ENCODE peak calls at places on chromosomes 11 and 22, in eight cellular contexts. One of them, this sample, is unnamed. For H3K4me1, the result is how much of the 10 kb centered on the place peaks cover.

GRCh38 chr11:119891392-119891791 is 162.4 kb upstream of the NECTIN1 start:
- DNase-seq in HCT116: no peak
- DNase-seq in neuronal stem cell: no peak
- DNase-seq in CD4-positive, CD25-positive, alpha-beta regulatory T cell: no peak
- DNase-seq in kidney: no peak
- DNase-seq in lower lobe of right lung: no peak
- DNase-seq in IMR-90: no peak
- DNase-seq in K562: no peak
- DNase-seq in this sample: no peak

GRCh38 chr22:22085702-22086500 is 103.3 kb upstream of the TOP3B start:
- DNase-seq in neuronal stem cell: no peak
- DNase-seq in CD4-positive, CD25-positive, alpha-beta regulatory T cell: no peak
- DNase-seq in lower lobe of right lung: no peak
- DNase-seq in IMR-90: peak
- DNase-seq in kidney: no peak
- DNase-seq in K562: peak
- DNase-seq in HCT116: peak
- DNase-seq in this sample: no peak

GRCh38 chr11:125257185-125257584 is 92.6 kb downstream of the PKNOX2 start:
- DNase-seq in CD4-positive, CD25-positive, alpha-beta regulatory T cell: no peak
- DNase-seq in neuronal stem cell: no peak
- DNase-seq in IMR-90: no peak
- DNase-seq in HCT116: no peak
- DNase-seq in lower lobe of right lung: no peak
- DNase-seq in K562: peak
- DNase-seq in kidney: no peak
- DNase-seq in this sample: no peak

GRCh38 chr11:45817191-45817590 is 12.2 kb downstream of the SLC35C1 start:
- DNase-seq in CD4-positive, CD25-positive, alpha-beta regulatory T cell: no peak
- DNase-seq in HCT116: no peak
- DNase-seq in kidney: no peak
- DNase-seq in lower lobe of right lung: no peak
- DNase-seq in K562: no peak
- DNase-seq in IMR-90: no peak
- DNase-seq in neuronal stem cell: no peak
- DNase-seq in this sample: no peak

GRCh38 chr11:134544095-134544815 is 132.2 kb upstream of the B3GAT1 start:
- DNase-seq in IMR-90: no peak
- DNase-seq in lower lobe of right lung: no peak
- DNase-seq in kidney: no peak
- DNase-seq in K562: no peak
- DNase-seq in CD4-positive, CD25-positive, alpha-beta regulatory T cell: no peak
- DNase-seq in HCT116: no peak
- DNase-seq in neuronal stem cell: no peak
- DNase-seq in this sample: no peak

GRCh38 chr11:116400081-116400480 is 372.7 kb downstream of the BUD13 start:
- DNase-seq in IMR-90: no peak
- DNase-seq in K562: no peak
- DNase-seq in lower lobe of right lung: no peak
- DNase-seq in HCT116: no peak
- DNase-seq in kidney: no peak
- DNase-seq in neuronal stem cell: no peak
- DNase-seq in CD4-positive, CD25-positive, alpha-beta regulatory T cell: no peak
- DNase-seq in this sample: no peak

GRCh38 chr11:58770627-58771457 is 39.1 kb upstream of the GLYAT start:
- DNase-seq in neuronal stem cell: no peak
- DNase-seq in kidney: no peak
- DNase-seq in HCT116: peak
- DNase-seq in lower lobe of right lung: no peak
- DNase-seq in CD4-positive, CD25-positive, alpha-beta regulatory T cell: no peak
- DNase-seq in IMR-90: peak
- DNase-seq in K562: peak
- DNase-seq in this sample: no peak

GRCh38 chr11:44304091-44305084 is 5.6 kb downstream of the ALX4 start:
- DNase-seq in CD4-positive, CD25-positive, alpha-beta regulatory T cell: no peak
- DNase-seq in lower lobe of right lung: no peak
- DNase-seq in IMR-90: no peak
- DNase-seq in K562: no peak
- DNase-seq in HCT116: no peak
- DNase-seq in neuronal stem cell: no peak
- DNase-seq in kidney: no peak
- DNase-seq in this sample: no peak

GRCh38 chr11:1197431-1197885 is 25.4 kb upstream of the MUC5B start:
- DNase-seq in lower lobe of right lung: peak
- DNase-seq in CD4-positive, CD25-positive, alpha-beta regulatory T cell: no peak
- DNase-seq in HCT116: no peak
- DNase-seq in kidney: peak
- DNase-seq in IMR-90: no peak
- DNase-seq in K562: peak
- DNase-seq in neuronal stem cell: no peak
- DNase-seq in this sample: no peak

GRCh38 chr11:11505701-11506100 is 116.1 kb downstream of the GALNT18 start:
- DNase-seq in CD4-positive, CD25-positive, alpha-beta regulatory T cell: no peak
- DNase-seq in HCT116: no peak
- DNase-seq in neuronal stem cell: no peak
- DNase-seq in K562: no peak
- DNase-seq in kidney: no peak
- DNase-seq in IMR-90: no peak
- DNase-seq in lower lobe of right lung: no peak
- DNase-seq in this sample: no peak

GRCh38 chr11:24064309-24064903 is 432.4 kb upstream of the LUZP2 start:
- DNase-seq in lower lobe of right lung: no peak
- DNase-seq in neuronal stem cell: peak
- DNase-seq in kidney: no peak
- DNase-seq in K562: no peak
- DNase-seq in IMR-90: no peak
- DNase-seq in HCT116: no peak
- DNase-seq in CD4-positive, CD25-positive, alpha-beta regulatory T cell: no peak
- DNase-seq in this sample: no peak

GRCh38 chr11:57205046-57205671 is 23.4 kb downstream of the LRRC55 start:
- DNase-seq in K562: no peak
- DNase-seq in kidney: no peak
- DNase-seq in CD4-positive, CD25-positive, alpha-beta regulatory T cell: no peak
- DNase-seq in lower lobe of right lung: no peak
- DNase-seq in HCT116: no peak
- DNase-seq in IMR-90: peak
- DNase-seq in neuronal stem cell: no peak
- DNase-seq in this sample: no peak

GRCh38 chr11:8683115-8683807 is 669 bp downstream of the RPL27A start:
- DNase-seq in CD4-positive, CD25-positive, alpha-beta regulatory T cell: peak
- DNase-seq in HCT116: no peak
- DNase-seq in lower lobe of right lung: peak
- DNase-seq in neuronal stem cell: no peak
- DNase-seq in K562: no peak
- DNase-seq in IMR-90: no peak
- DNase-seq in kidney: no peak
- DNase-seq in this sample: no peak

GRCh38 chr22:31140746-31141145 is 438 bp upstream of the PLA2G3 start:
- DNase-seq in IMR-90: no peak
- DNase-seq in CD4-positive, CD25-positive, alpha-beta regulatory T cell: no peak
- DNase-seq in kidney: no peak
- DNase-seq in lower lobe of right lung: peak
- DNase-seq in neuronal stem cell: no peak
- DNase-seq in HCT116: no peak
- DNase-seq in K562: no peak
- DNase-seq in this sample: no peak

GRCh38 chr22:49193901-49194465 is 633.7 kb downstream of the BRD1 start:
- DNase-seq in kidney: peak
- DNase-seq in K562: no peak
- DNase-seq in IMR-90: no peak
- DNase-seq in neuronal stem cell: no peak
- DNase-seq in lower lobe of right lung: no peak
- DNase-seq in HCT116: no peak
- DNase-seq in CD4-positive, CD25-positive, alpha-beta regulatory T cell: no peak
- DNase-seq in this sample: no peak

GRCh38 chr11:62129610-62130497 is 6.0 kb downstream of the INCENP start:
- DNase-seq in neuronal stem cell: no peak
- DNase-seq in HCT116: no peak
- DNase-seq in lower lobe of right lung: no peak
- DNase-seq in CD4-positive, CD25-positive, alpha-beta regulatory T cell: no peak
- DNase-seq in kidney: no peak
- DNase-seq in IMR-90: no peak
- DNase-seq in K562: no peak
- DNase-seq in this sample: no peak

GRCh38 chr22:23279781-23280180 is 99.5 kb downstream of the BCR start:
- DNase-seq in IMR-90: peak
- DNase-seq in lower lobe of right lung: no peak
- DNase-seq in CD4-positive, CD25-positive, alpha-beta regulatory T cell: no peak
- DNase-seq in K562: peak
- DNase-seq in kidney: no peak
- DNase-seq in HCT116: no peak
- DNase-seq in neuronal stem cell: no peak
- DNase-seq in this sample: no peak

GRCh38 chr11:17275376-17276235 is 933 bp upstream of the NUCB2 start:
- DNase-seq in kidney: no peak
- DNase-seq in neuronal stem cell: no peak
- DNase-seq in lower lobe of right lung: no peak
- DNase-seq in K562: no peak
- DNase-seq in CD4-positive, CD25-positive, alpha-beta regulatory T cell: no peak
- DNase-seq in IMR-90: no peak
- DNase-seq in HCT116: no peak
- DNase-seq in this sample: no peak

GRCh38 chr22:21981874-21982273 is 713 bp downstream of the TOP3B start:
- DNase-seq in CD4-positive, CD25-positive, alpha-beta regulatory T cell: no peak
- DNase-seq in kidney: no peak
- DNase-seq in K562: no peak
- DNase-seq in neuronal stem cell: no peak
- DNase-seq in lower lobe of right lung: no peak
- DNase-seq in HCT116: no peak
- DNase-seq in IMR-90: no peak
- DNase-seq in this sample: no peak

GRCh38 chr11:818396-819128 is at the start of gene PNPLA2:
- DNase-seq in CD4-positive, CD25-positive, alpha-beta regulatory T cell: no peak
- DNase-seq in lower lobe of right lung: no peak
- DNase-seq in IMR-90: no peak
- DNase-seq in HCT116: no peak
- DNase-seq in kidney: peak
- DNase-seq in neuronal stem cell: no peak
- DNase-seq in K562: no peak
- DNase-seq in this sample: no peak

GRCh38 chr11:108135845-108136599 is 14.7 kb downstream of the ACAT1 start:
- DNase-seq in kidney: no peak
- DNase-seq in K562: no peak
- DNase-seq in lower lobe of right lung: no peak
- DNase-seq in neuronal stem cell: no peak
- DNase-seq in HCT116: no peak
- DNase-seq in CD4-positive, CD25-positive, alpha-beta regulatory T cell: no peak
- DNase-seq in IMR-90: peak
- DNase-seq in this sample: peak

GRCh38 chr11:17250561-17251350 is 25.8 kb upstream of the NUCB2 start:
- DNase-seq in IMR-90: peak
- DNase-seq in neuronal stem cell: no peak
- DNase-seq in K562: no peak
- DNase-seq in lower lobe of right lung: no peak
- DNase-seq in CD4-positive, CD25-positive, alpha-beta regulatory T cell: no peak
- DNase-seq in HCT116: no peak
- DNase-seq in kidney: no peak
- DNase-seq in this sample: no peak

GRCh38 chr11:3055881-3056280 is 1.3 kb downstream of the CARS1 start:
- DNase-seq in neuronal stem cell: no peak
- DNase-seq in IMR-90: no peak
- DNase-seq in CD4-positive, CD25-positive, alpha-beta regulatory T cell: no peak
- DNase-seq in lower lobe of right lung: no peak
- DNase-seq in K562: no peak
- DNase-seq in HCT116: no peak
- DNase-seq in kidney: peak
- DNase-seq in this sample: no peak
- H3K4me3 ChIP-seq in neuronal stem cell: peak
- H3K4me3 ChIP-seq in IMR-90: peak
- H3K4me3 ChIP-seq in CD4-positive, CD25-positive, alpha-beta regulatory T cell: peak
- H3K4me3 ChIP-seq in lower lobe of right lung: peak
- H3K4me3 ChIP-seq in K562: peak
- H3K4me3 ChIP-seq in HCT116: peak
- H3K4me3 ChIP-seq in kidney: peak
- H3K4me3 ChIP-seq in this sample: no peak

GRCh38 chr11:114163830-114164401 is 104.4 kb downstream of the ZBTB16 start:
- DNase-seq in HCT116: no peak
- DNase-seq in neuronal stem cell: no peak
- DNase-seq in IMR-90: no peak
- DNase-seq in lower lobe of right lung: no peak
- DNase-seq in CD4-positive, CD25-positive, alpha-beta regulatory T cell: no peak
- DNase-seq in K562: no peak
- DNase-seq in kidney: no peak
- DNase-seq in this sample: no peak
- H3K27ac ChIP-seq in HCT116: no peak
- H3K27ac ChIP-seq in neuronal stem cell: no peak
- H3K27ac ChIP-seq in IMR-90: no peak
- H3K27ac ChIP-seq in lower lobe of right lung: peak
- H3K27ac ChIP-seq in CD4-positive, CD25-positive, alpha-beta regulatory T cell: no peak
- H3K27ac ChIP-seq in K562: no peak
- H3K27ac ChIP-seq in kidney: peak
- H3K27ac ChIP-seq in this sample: no peak

GRCh38 chr22:17241571-17242310 is 22.5 kb upstream of the ADA2 start:
- DNase-seq in IMR-90: no peak
- DNase-seq in lower lobe of right lung: no peak
- DNase-seq in neuronal stem cell: no peak
- DNase-seq in CD4-positive, CD25-positive, alpha-beta regulatory T cell: no peak
- DNase-seq in K562: no peak
- DNase-seq in HCT116: no peak
- DNase-seq in kidney: peak
- DNase-seq in this sample: no peak
- H3K4me1 ChIP-seq in IMR-90: under half
- H3K4me1 ChIP-seq in lower lobe of right lung: under half
- H3K4me1 ChIP-seq in neuronal stem cell: under half
- H3K4me1 ChIP-seq in CD4-positive, CD25-positive, alpha-beta regulatory T cell: under half
- H3K4me1 ChIP-seq in K562: under half
- H3K4me1 ChIP-seq in HCT116: under half
- H3K4me1 ChIP-seq in kidney: under half
- H3K4me1 ChIP-seq in this sample: under half

GRCh38 chr11:64722141-64723050 is 601 bp downstream of the NRXN2 start:
- DNase-seq in K562: no peak
- DNase-seq in IMR-90: no peak
- DNase-seq in CD4-positive, CD25-positive, alpha-beta regulatory T cell: no peak
- DNase-seq in neuronal stem cell: no peak
- DNase-seq in kidney: no peak
- DNase-seq in HCT116: no peak
- DNase-seq in lower lobe of right lung: no peak
- DNase-seq in this sample: no peak

GRCh38 chr11:64725601-64726139 is 2.7 kb upstream of the NRXN2 start:
- DNase-seq in lower lobe of right lung: no peak
- DNase-seq in HCT116: no peak
- DNase-seq in IMR-90: no peak
- DNase-seq in K562: no peak
- DNase-seq in neuronal stem cell: no peak
- DNase-seq in CD4-positive, CD25-positive, alpha-beta regulatory T cell: no peak
- DNase-seq in kidney: peak
- DNase-seq in this sample: no peak

GRCh38 chr11:64723117-64723906 is at the start of gene NRXN2:
- DNase-seq in K562: peak
- DNase-seq in HCT116: peak
- DNase-seq in kidney: peak
- DNase-seq in IMR-90: peak
- DNase-seq in neuronal stem cell: peak
- DNase-seq in lower lobe of right lung: peak
- DNase-seq in CD4-positive, CD25-positive, alpha-beta regulatory T cell: peak
- DNase-seq in this sample: peak

GRCh38 chr11:64724863-64725535 is 2.0 kb upstream of the NRXN2 start:
- DNase-seq in CD4-positive, CD25-positive, alpha-beta regulatory T cell: no peak
- DNase-seq in lower lobe of right lung: no peak
- DNase-seq in K562: no peak
- DNase-seq in HCT116: no peak
- DNase-seq in kidney: peak
- DNase-seq in IMR-90: no peak
- DNase-seq in neuronal stem cell: no peak
- DNase-seq in this sample: no peak

GRCh38 chr11:64723907-64724862 is 1.2 kb upstream of the NRXN2 start:
- DNase-seq in kidney: no peak
- DNase-seq in IMR-90: no peak
- DNase-seq in neuronal stem cell: no peak
- DNase-seq in HCT116: no peak
- DNase-seq in lower lobe of right lung: no peak
- DNase-seq in K562: no peak
- DNase-seq in CD4-positive, CD25-positive, alpha-beta regulatory T cell: no peak
- DNase-seq in this sample: no peak
- H3K4me3 ChIP-seq in kidney: no peak
- H3K4me3 ChIP-seq in IMR-90: no peak
- H3K4me3 ChIP-seq in neuronal stem cell: no peak
- H3K4me3 ChIP-seq in HCT116: no peak
- H3K4me3 ChIP-seq in lower lobe of right lung: peak
- H3K4me3 ChIP-seq in K562: no peak
- H3K4me3 ChIP-seq in CD4-positive, CD25-positive, alpha-beta regulatory T cell: no peak
- H3K4me3 ChIP-seq in this sample: peak

This sample was measured in CD8-positive, alpha-beta T cell.